ENCODE peak calls at places on chromosomes 3 and 15, in five cellular contexts. Y is fibroblast of the aortic adventitia, K is AG09319, O is astrocyte of the spinal cord, T is fibroblast of villous mesenchyme. E is an unnamed sample.

GRCh38 chr3:127785711-127786265 is 36.5 kb downstream of the MGLL start:
- DNase-seq in Y (no peak), K (no peak), O (no peak), T (no peak), E (peak)

GRCh38 chr3:134197681-134198261 is 52.9 kb downstream of the RYK start:
- DNase-seq in Y (peak), K (peak), O (peak), T (peak), E (no peak)

GRCh38 chr3:186307594-186307993 is 54.4 kb downstream of the DGKG start:
- DNase-seq in Y (peak), K (no peak), O (peak), T (peak), E (no peak)

GRCh38 chr15:55196011-55196410 is 730 bp downstream of the RSL24D1 start:
- DNase-seq in Y (peak), K (no peak), O (no peak), T (peak), E (no peak)

GRCh38 chr3:172848910-172849309 is 98.4 kb downstream of the ECT2 start:
- DNase-seq in Y (peak), K (no peak), O (peak), T (peak), E (no peak)

GRCh38 chr15:73681856-73682596 is 2.2 kb upstream of the CD276 start:
- DNase-seq in Y (no peak), K (no peak), O (no peak), T (peak), E (no peak)

GRCh38 chr15:33756950-33757349 is 211.3 kb upstream of the CHRM5 start:
- DNase-seq in Y (no peak), K (no peak), O (no peak), T (no peak), E (no peak)

GRCh38 chr3:30302027-30302426 is 304.4 kb upstream of the TGFBR2 start:
- DNase-seq in Y (no peak), K (no peak), O (no peak), T (no peak), E (no peak)

GRCh38 chr3:112035241-112035640 is 705 bp downstream of the TMPRSS7 start:
- DNase-seq in Y (no peak), K (no peak), O (no peak), T (no peak), E (no peak)

GRCh38 chr3:172511783-172512357 is 11.4 kb downstream of the TNFSF10 start:
- DNase-seq in Y (no peak), K (no peak), O (no peak), T (no peak), E (no peak)

DNA sequence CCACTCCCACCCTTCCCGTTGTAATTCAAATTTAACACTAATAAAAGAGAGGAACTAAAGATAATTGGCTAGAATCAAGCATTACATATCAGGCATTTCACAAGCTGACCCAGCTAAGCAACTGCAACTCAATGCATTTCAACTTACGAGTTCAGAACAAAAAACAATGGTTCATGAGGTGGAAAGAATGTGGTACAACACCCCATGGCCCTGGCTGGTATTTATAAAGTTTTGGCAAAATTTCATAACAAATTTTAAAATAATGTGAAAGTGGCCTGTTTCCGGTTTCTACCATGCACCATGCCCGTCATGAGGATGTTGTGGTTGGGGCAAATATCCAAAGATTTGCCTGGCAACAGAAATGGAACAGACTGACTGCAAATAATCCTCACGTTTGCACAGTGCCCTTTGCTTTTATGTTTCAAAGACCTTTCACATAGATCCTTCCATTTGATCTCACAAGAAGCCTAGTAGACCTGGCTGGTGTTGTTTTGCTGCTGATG is 455.3 kb upstream of the NR2F2 start:
- DNase-seq in Y (peak), K (peak), O (peak), T (peak), E (no peak)
- TF ChIP-seq CTCF in Y (no peak), K (no peak), O (no peak), T (no peak), E (no peak)

DNA sequence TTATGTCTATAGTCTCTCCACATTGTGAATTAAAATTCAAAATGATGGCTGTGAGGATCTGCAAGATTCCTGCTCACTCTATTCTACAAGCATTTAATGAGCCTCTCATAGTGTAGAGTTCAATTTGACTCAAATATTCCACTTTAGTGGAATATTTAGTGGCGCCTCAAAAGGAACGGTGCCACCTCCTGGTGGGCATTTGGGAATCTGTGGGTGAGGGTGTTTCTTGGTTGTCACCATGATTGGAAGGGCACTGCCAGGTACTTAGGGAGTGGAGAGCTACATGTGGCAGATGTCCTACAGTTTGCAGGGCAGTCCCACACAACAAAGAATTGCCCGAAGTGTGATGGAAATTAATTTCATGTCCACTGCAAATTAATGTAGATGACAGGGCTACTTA is 21.5 kb upstream of the KCNMB3 start:
- DNase-seq in Y (peak), K (no peak), O (peak), T (no peak), E (no peak)
- TF ChIP-seq CTCF in Y (peak), K (peak), O (peak), T (peak), E (no peak)

GRCh38 chr3:9251055-9251786 is 1.8 kb upstream of the SRGAP3 start:
- DNase-seq in Y (no peak), K (no peak), O (no peak), T (no peak), E (no peak)
- TF ChIP-seq CTCF in Y (no peak), K (peak), O (no peak), T (peak), E (no peak)

DNA sequence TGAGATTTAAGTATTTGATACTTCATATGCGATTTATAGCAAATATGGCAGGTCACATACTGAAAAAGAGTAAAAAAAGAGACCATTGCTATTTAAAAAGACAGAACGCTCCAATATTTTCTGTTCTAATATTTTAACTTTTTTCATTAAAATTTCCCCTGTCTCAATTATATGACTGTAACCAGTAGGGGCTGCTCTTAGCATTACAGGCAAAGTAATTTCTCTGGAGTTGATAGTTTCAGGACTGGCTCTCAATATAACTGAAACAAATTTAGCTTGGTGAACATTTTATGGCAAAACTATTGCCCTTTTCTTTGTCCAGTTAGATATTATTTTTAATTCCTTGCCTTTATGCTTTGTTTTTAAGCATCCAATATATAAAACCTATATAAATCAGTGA is 286.3 kb upstream of the ROBO2 start:
- DNase-seq in Y (no peak), K (no peak), O (no peak), T (no peak), E (no peak)
- TF ChIP-seq CTCF in Y (no peak), K (no peak), O (peak), T (peak), E (no peak)

GRCh38 chr15:25065876-25066275 is 111.1 kb downstream of the SNRPN start:
- DNase-seq in Y (no peak), K (no peak), O (no peak), T (no peak), E (peak)
- TF ChIP-seq CTCF in Y (no peak), K (no peak), O (no peak), T (no peak), E (no peak)

DNA sequence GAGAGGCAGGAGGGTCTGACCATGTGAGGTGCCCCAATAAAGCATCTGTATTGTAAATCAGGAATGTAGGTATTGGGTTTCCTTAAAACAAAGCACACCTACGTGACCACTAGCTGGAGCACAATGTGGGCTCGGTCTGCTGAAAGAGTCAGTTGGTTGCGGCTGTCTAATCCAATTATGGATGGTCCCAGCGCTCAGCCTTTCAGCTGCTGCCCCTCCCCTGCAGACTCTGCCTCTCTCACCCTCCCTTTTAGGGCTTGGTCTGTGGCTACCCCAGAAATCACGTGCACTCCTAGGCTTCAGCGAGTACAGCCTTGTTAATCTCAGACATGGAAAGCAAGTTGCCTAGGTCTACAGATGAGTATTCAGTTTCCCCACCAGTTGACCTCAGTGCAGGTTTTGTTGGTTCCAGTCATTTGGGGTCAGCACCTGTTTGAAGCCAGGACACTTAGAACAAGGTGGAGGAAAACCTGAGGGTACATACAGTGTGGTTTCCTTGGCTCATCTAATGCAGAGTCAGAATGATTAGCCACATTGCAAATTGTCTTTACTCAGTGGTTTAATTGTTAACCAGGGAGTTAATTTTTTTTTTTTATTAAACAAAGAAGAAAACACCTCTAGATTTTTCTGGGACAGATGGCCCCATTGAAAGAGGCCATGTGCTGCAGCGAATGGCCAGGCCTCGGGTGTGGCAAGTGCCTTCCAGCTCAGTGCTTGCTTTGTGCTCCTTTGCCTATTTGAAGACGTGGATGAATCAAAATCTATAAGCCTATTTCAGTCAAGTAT is 137.7 kb downstream of the IGF1R start:
- DNase-seq in Y (no peak), K (no peak), O (no peak), T (no peak), E (no peak)
- TF ChIP-seq CTCF in Y (no peak), K (no peak), O (no peak), T (no peak), E (no peak)

GRCh38 chr3:33420966-33421365 is 19.2 kb downstream of the UBP1 start:
- DNase-seq in Y (no peak), K (no peak), O (no peak), T (no peak), E (no peak)
- TF ChIP-seq CTCF in Y (no peak), K (no peak), O (peak), T (peak), E (no peak)

GRCh38 chr15:31147943-31148621 is 46.6 kb upstream of the TRPM1 start:
- DNase-seq in Y (no peak), K (no peak), O (no peak), T (no peak), E (no peak)

GRCh38 chr15:31141792-31142191 is 40.3 kb upstream of the TRPM1 start:
- DNase-seq in Y (no peak), K (no peak), O (no peak), T (no peak), E (no peak)

GRCh38 chr15:31147456-31147855 is 45.9 kb upstream of the TRPM1 start:
- DNase-seq in Y (no peak), K (no peak), O (no peak), T (no peak), E (no peak)

GRCh38 chr15:31148622-31149505 is 47.3 kb upstream of the TRPM1 start:
- DNase-seq in Y (no peak), K (no peak), O (no peak), T (no peak), E (no peak)

GRCh38 chr15:31145271-31145911 is 43.9 kb upstream of the TRPM1 start:
- DNase-seq in Y (peak), K (no peak), O (no peak), T (peak), E (no peak)
- TF ChIP-seq CTCF in Y (peak), K (no peak), O (peak), T (no peak), E (no peak)

E was measured in CD14-positive monocyte.